ENCODE peak calls at places on chromosomes 3 and 15, in nine cellular contexts. N is H9, S is astrocyte, Y is neuronal stem cell, V is mesenchymal stem cell, B is K562, F is SK-N-SH, T is fibroblast of lung, Z is PC-9. G is an unnamed sample.

GRCh38 chr3:13348671-13349396 is 71.3 kb downstream of the NUP210 start:
- DNase-seq in Y (no peak), V (peak; percentile 18), F (no peak), Z (no peak), T (peak; percentile 23), N (peak; percentile 67), B (no peak), S (no peak), G (no peak)

GRCh38 chr3:100740207-100740606 is 30.9 kb downstream of the TFG start:
- DNase-seq in V (no peak), Z (no peak), B (no peak), T (no peak), N (no peak), Y (no peak), S (no peak), F (no peak), G (no peak)

GRCh38 chr3:27415202-27415601 is 46.0 kb upstream of the NEK10 start:
- DNase-seq in B (no peak), S (no peak), N (no peak), T (no peak), V (no peak), Y (no peak), F (no peak), Z (no peak), G (no peak)

GRCh38 chr3:72345237-72345878 is 502.9 kb downstream of the SHQ1 start:
- DNase-seq in S (peak; percentile 65), V (peak; percentile 54), N (no peak), F (no peak), Z (no peak), B (no peak), Y (no peak), T (peak; percentile 73), G (no peak)

GRCh38 chr3:168952551-168952950 is 711.0 kb downstream of the MECOM start:
- DNase-seq in T (peak; percentile 43), F (no peak), Z (peak; percentile 55), S (peak; percentile 18), V (peak; percentile 4), N (no peak), B (no peak), Y (no peak), G (no peak)

GRCh38 chr3:4588410-4588809 is 95.3 kb downstream of the ITPR1 start:
- DNase-seq in Z (no peak), B (no peak), V (peak; percentile 77), F (no peak), T (peak; percentile 67), N (no peak), S (peak; percentile 62), Y (no peak), G (no peak)

GRCh38 chr3:124951511-124952390 is 17.2 kb upstream of the MUC13 start:
- DNase-seq in B (no peak), Y (no peak), N (no peak), Z (no peak), T (peak; percentile 66), F (no peak), V (no peak), S (peak; percentile 55), G (no peak)

GRCh38 chr3:65899226-65899625 is 139.5 kb downstream of the MAGI1 start:
- DNase-seq in S (no peak), N (no peak), T (no peak), B (no peak), Y (no peak), V (no peak), F (no peak), Z (no peak), G (no peak)

GRCh38 chr3:142315083-142315482 is 89.7 kb upstream of the GK5 start:
- DNase-seq in B (no peak), V (peak; percentile 71), Y (no peak), F (no peak), Z (no peak), T (peak; percentile 78), N (no peak), S (peak; percentile 73), G (no peak)

GRCh38 chr15:90603893-90604292 is 74.2 kb downstream of the CRTC3 start:
- DNase-seq in F (no peak), Z (no peak), Y (no peak), V (no peak), B (no peak), S (no peak), N (no peak), T (no peak), G (peak; percentile 57)

GRCh38 chr3:122794779-122795673 is at the start of gene SLC49A4:
- DNase-seq in Z (peak; percentile 69), V (peak; percentile 81), B (peak; percentile 88), F (peak; percentile 97), Y (peak; percentile 87), T (peak; percentile 66), N (peak; percentile 93), S (peak; percentile 42), G (peak; percentile 90)

GRCh38 chr3:146280859-146281258 is 30.0 kb upstream of the PLSCR4 start:
- DNase-seq in N (no peak), F (no peak), T (peak; percentile 27), V (no peak), S (peak; percentile 16), Y (no peak), B (no peak), Z (no peak), G (no peak)

GRCh38 chr15:35329993-35330695 is 215.8 kb downstream of the DPH6 start:
- DNase-seq in Z (no peak), V (no peak), S (no peak), T (no peak), F (no peak), N (no peak), Y (no peak), B (no peak), G (no peak)

GRCh38 chr3:184336484-184337230 is 743 bp upstream of the FAM131A start:
- DNase-seq in Z (peak; percentile 56), B (no peak), T (peak; percentile 68), V (peak; percentile 68), N (no peak), F (peak; percentile 67), S (peak; percentile 62), Y (no peak), G (peak; percentile 70)

GRCh38 chr3:120448707-120449650 is 1.8 kb downstream of the FSTL1 start:
- DNase-seq in N (no peak), V (peak; percentile 80), S (peak; percentile 91), Y (no peak), F (no peak), B (no peak), T (peak; percentile 95), Z (peak; percentile 72), G (no peak)

GRCh38 chr15:91942676-91943417 is 89.3 kb downstream of the SLCO3A1 start:
- DNase-seq in Y (no peak), S (peak; percentile 81), V (peak; percentile 73), Z (peak; percentile 97), T (peak; percentile 85), F (no peak), B (no peak), N (no peak), G (peak; percentile 58)

GRCh38 chr3:196517919-196518318 is 2.8 kb upstream of the SMCO1 start:
- DNase-seq in V (no peak), Z (peak; percentile 61), N (peak; percentile 53), S (no peak), Y (no peak), T (no peak), B (no peak), F (no peak), G (peak; percentile 97)

GRCh38 chr3:196471551-196471950 is 32.0 kb downstream of the RNF168 start:
- DNase-seq in V (peak; percentile 7), S (peak; percentile 9), N (no peak), Z (no peak), F (no peak), Y (no peak), T (peak; percentile 24), B (no peak), G (no peak)

GRCh38 chr3:197546307-197547085 is 9.3 kb downstream of the BDH1 start:
- DNase-seq in S (no peak), N (no peak), Y (no peak), F (no peak), Z (peak; percentile 61), B (no peak), V (no peak), T (no peak), G (no peak)

DNA sequence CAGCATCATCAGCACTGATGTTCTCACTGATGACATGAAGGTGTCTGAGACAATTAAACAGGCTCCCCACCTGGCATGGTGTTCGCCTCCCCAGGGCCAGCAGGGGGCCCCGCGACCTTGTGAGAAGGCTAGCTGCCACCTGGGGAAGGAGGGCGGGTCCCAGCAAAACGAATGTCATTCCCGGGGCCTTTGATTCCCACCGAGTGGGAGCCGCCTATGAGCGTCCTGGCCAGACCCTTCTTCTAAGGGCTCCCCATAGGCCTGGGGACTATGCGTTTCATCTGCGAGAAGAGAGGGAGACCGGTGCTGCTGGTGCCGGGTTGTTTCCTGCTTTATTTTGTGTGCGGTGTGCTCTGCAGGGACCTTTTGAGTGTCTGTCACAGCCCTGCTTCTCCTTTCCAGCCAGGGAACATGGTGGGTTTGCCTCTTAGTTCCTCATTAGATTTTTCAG is 20.5 kb upstream of the MINDY4B start:
- DNase-seq in T (peak; percentile 29), N (peak; percentile 90), Y (peak; percentile 36), B (peak; percentile 73), Z (no peak), F (peak; percentile 59), V (peak; percentile 25), S (peak; percentile 8), G (peak; percentile 79)
- H3K4me2 ChIP-seq in T (no peak overlapping the region), N (no peak overlapping the region), Y (no peak overlapping the region), B (peak overlapping the region; percentile 56), Z (peak overlapping the region; percentile 49), F (no peak overlapping the region), V (no peak overlapping the region), S (peak overlapping the region; percentile 76), G (no peak overlapping the region)

DNA sequence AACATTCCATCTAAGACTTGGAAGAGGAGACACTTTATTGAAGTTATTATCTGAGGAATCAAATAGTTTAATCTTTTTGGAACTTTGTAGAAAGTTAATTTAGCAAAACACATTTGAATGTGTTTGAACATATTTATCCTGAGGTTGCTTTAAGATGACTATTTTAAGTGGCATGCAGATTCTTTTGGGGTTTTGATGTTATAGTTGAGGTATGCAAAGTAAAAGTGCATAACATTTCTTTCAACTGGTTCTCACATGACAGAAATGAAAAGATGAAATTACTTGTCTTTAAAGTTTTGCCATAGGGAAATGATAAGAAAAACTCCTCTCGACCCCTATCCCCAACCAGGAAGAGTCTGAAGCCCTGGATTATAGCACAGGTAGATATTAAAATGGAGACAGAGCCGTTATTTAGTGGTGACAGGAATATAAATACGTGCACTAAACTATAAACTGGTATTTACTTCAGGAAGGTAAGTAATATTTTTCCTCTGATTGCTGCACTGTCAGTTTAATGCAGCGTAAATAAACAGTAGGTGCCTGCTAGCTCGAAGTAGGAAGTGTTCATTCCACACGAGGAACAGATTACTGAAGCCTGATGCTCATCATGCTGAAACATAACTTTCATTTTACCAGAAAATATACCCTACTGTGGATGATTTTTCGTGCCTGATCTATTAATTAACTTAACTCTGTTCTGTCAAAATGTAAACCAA is 15.1 kb upstream of the SATB1 start:
- DNase-seq in N (no peak), T (peak; percentile 62), S (peak; percentile 54), F (no peak), V (no peak), Z (no peak), Y (no peak), B (no peak), G (no peak)
- H2AFZ ChIP-seq in N (no peak overlapping the region), T (no peak overlapping the region), S (no peak overlapping the region), F (peak overlapping the region; percentile 52), V (no peak overlapping the region), Z (peak overlapping the region; percentile 23), Y (no peak overlapping the region), B (no peak overlapping the region), G (no peak overlapping the region)

GRCh38 chr3:159634414-159634813 is 354.2 kb upstream of the IL12A start:
- DNase-seq in Y (no peak), S (peak; percentile 93), T (peak; percentile 94), F (no peak), Z (no peak), V (peak; percentile 68), B (no peak), N (no peak), G (no peak)
- H3K4me2 ChIP-seq in Y (no peak overlapping the region), S (peak overlapping the region; percentile 81), T (no peak overlapping the region), F (no peak overlapping the region), Z (peak overlapping the region; percentile 30), V (no peak overlapping the region), B (no peak overlapping the region), N (no peak overlapping the region), G (no peak overlapping the region)

GRCh38 chr15:97235285-97235985 is 725.1 kb upstream of the ARRDC4 start:
- DNase-seq in T (peak; percentile 30), S (peak; percentile 9), B (peak; percentile 48), V (peak; percentile 64), Y (peak; percentile 66), Z (no peak), F (peak; percentile 47), N (peak; percentile 52), G (peak; percentile 69)
- H2AFZ ChIP-seq in T (peak overlapping the region; percentile 55), S (peak overlapping the region; percentile 35), B (no peak overlapping the region), V (no peak overlapping the region), Y (peak overlapping the region; percentile 30), Z (no peak overlapping the region), F (no peak overlapping the region), N (no peak overlapping the region), G (no peak overlapping the region)

G was measured in Karpas-422.